ENCODE peak calls at places on chromosomes 7 and 10, in five cellular contexts. One of them, this sample, is unnamed.

GRCh38 chr7:15602236-15602635 is 40.4 kb upstream of the AGMO start:
- DNase-seq in DMS153: no peak
- DNase-seq in lung microvascular endothelial cell: no peak
- DNase-seq in astrocyte of the cerebellum: no peak
- DNase-seq in fibroblast of lung: peak
- DNase-seq in this sample: peak

GRCh38 chr7:37297546-37297945 is 151.1 kb downstream of the ELMO1 start:
- DNase-seq in DMS153: no peak
- DNase-seq in lung microvascular endothelial cell: peak
- DNase-seq in astrocyte of the cerebellum: no peak
- DNase-seq in fibroblast of lung: peak
- DNase-seq in this sample: no peak

GRCh38 chr10:3784510-3785250 is at the start of gene KLF6:
- DNase-seq in DMS153: no peak
- DNase-seq in lung microvascular endothelial cell: peak
- DNase-seq in astrocyte of the cerebellum: no peak
- DNase-seq in fibroblast of lung: no peak
- DNase-seq in this sample: no peak

GRCh38 chr7:45414226-45414625 is 159.9 kb upstream of the ADCY1 start:
- DNase-seq in DMS153: no peak
- DNase-seq in lung microvascular endothelial cell: no peak
- DNase-seq in astrocyte of the cerebellum: no peak
- DNase-seq in fibroblast of lung: no peak
- DNase-seq in this sample: no peak

GRCh38 chr7:157194948-157195347 is 56.2 kb downstream of the UBE3C start:
- DNase-seq in DMS153: no peak
- DNase-seq in lung microvascular endothelial cell: no peak
- DNase-seq in astrocyte of the cerebellum: no peak
- DNase-seq in fibroblast of lung: peak
- DNase-seq in this sample: no peak

GRCh38 chr7:35831208-35831607 is 30.4 kb downstream of the SEPTIN7 start:
- DNase-seq in DMS153: no peak
- DNase-seq in lung microvascular endothelial cell: no peak
- DNase-seq in astrocyte of the cerebellum: no peak
- DNase-seq in fibroblast of lung: peak
- DNase-seq in this sample: peak

GRCh38 chr10:62095341-62096071 is 173.1 kb downstream of the RTKN2 start:
- DNase-seq in DMS153: peak
- DNase-seq in lung microvascular endothelial cell: peak
- DNase-seq in astrocyte of the cerebellum: peak
- DNase-seq in fibroblast of lung: peak
- DNase-seq in this sample: peak

GRCh38 chr7:102472126-102473041 is 6.3 kb downstream of the POLR2J start:
- DNase-seq in DMS153: no peak
- DNase-seq in lung microvascular endothelial cell: no peak
- DNase-seq in astrocyte of the cerebellum: no peak
- DNase-seq in fibroblast of lung: no peak
- DNase-seq in this sample: no peak

GRCh38 chr7:149882264-149883048 is 8.7 kb downstream of the ATP6V0E2 start:
- DNase-seq in DMS153: no peak
- DNase-seq in lung microvascular endothelial cell: no peak
- DNase-seq in astrocyte of the cerebellum: peak
- DNase-seq in fibroblast of lung: peak
- DNase-seq in this sample: peak

GRCh38 chr10:29067161-29067560 is 221.7 kb upstream of the LYZL1 start:
- DNase-seq in DMS153: no peak
- DNase-seq in lung microvascular endothelial cell: no peak
- DNase-seq in astrocyte of the cerebellum: peak
- DNase-seq in fibroblast of lung: peak
- DNase-seq in this sample: peak

GRCh38 chr7:23471090-23471859 is 984 bp upstream of the IGF2BP3 start:
- DNase-seq in DMS153: peak
- DNase-seq in lung microvascular endothelial cell: peak
- DNase-seq in astrocyte of the cerebellum: no peak
- DNase-seq in fibroblast of lung: peak
- DNase-seq in this sample: peak

GRCh38 chr7:5396999-5397656 is 26.5 kb downstream of the TNRC18 start:
- DNase-seq in DMS153: peak
- DNase-seq in lung microvascular endothelial cell: peak
- DNase-seq in astrocyte of the cerebellum: no peak
- DNase-seq in fibroblast of lung: peak
- DNase-seq in this sample: no peak

GRCh38 chr7:10521306-10521705 is 452.4 kb upstream of the PHF14 start:
- DNase-seq in DMS153: no peak
- DNase-seq in lung microvascular endothelial cell: no peak
- DNase-seq in astrocyte of the cerebellum: no peak
- DNase-seq in fibroblast of lung: no peak
- DNase-seq in this sample: no peak

GRCh38 chr7:100275120-100275519 is 32.4 kb upstream of the SPDYE3 start:
- DNase-seq in DMS153: no peak
- DNase-seq in lung microvascular endothelial cell: no peak
- DNase-seq in astrocyte of the cerebellum: no peak
- DNase-seq in fibroblast of lung: no peak
- DNase-seq in this sample: no peak

GRCh38 chr10:129417164-129417563 is 49.9 kb upstream of the MGMT start:
- DNase-seq in DMS153: no peak
- DNase-seq in lung microvascular endothelial cell: peak
- DNase-seq in astrocyte of the cerebellum: no peak
- DNase-seq in fibroblast of lung: peak
- DNase-seq in this sample: peak

GRCh38 chr7:5701085-5701914 is 80.2 kb downstream of the RNF216 start:
- DNase-seq in DMS153: no peak
- DNase-seq in lung microvascular endothelial cell: peak
- DNase-seq in astrocyte of the cerebellum: no peak
- DNase-seq in fibroblast of lung: peak
- DNase-seq in this sample: peak

This sample was measured in astrocyte of the hippocampus.